ENCODE peak calls at places on chromosomes 13 and 19, in seven cellular contexts. G is HepG2, B is H1, N is GM12878, Z is SK-N-SH, Q is Panc1, F is K562. Y is an unnamed sample.
A peak's percentile ranks its signal among the peaks of the same experiment; 100 is the strongest.

GRCh38 chr13:28423010-28423409 is 71.9 kb downstream of the FLT1 start:
- DNase-seq in G (no peak), B (no peak), N (peak; percentile 74), Z (no peak), Q (no peak), F (no peak), Y (no peak)

GRCh38 chr19:16066611-16067104 is 9.6 kb upstream of the TPM4 start:
- DNase-seq in G (peak; percentile 81), B (no peak), N (no peak), Z (peak; percentile 62), Q (no peak), F (peak; percentile 72), Y (peak; percentile 80)

GRCh38 chr19:5436101-5436947 is 18.9 kb upstream of the ZNRF4 start:
- DNase-seq in G (no peak), B (peak; percentile 96), N (no peak), Z (peak; percentile 99), Q (no peak), F (peak; percentile 96), Y (no peak)

GRCh38 chr13:100395698-100396373 is 192.8 kb downstream of the GGACT start:
- DNase-seq in G (no peak), B (no peak), N (no peak), Z (no peak), Q (no peak), F (no peak), Y (no peak)

GRCh38 chr19:45322744-45323281 is at the start of gene CKM:
- DNase-seq in G (no peak), B (no peak), N (no peak), Z (no peak), Q (no peak), F (no peak), Y (no peak)

GRCh38 chr19:46727036-46727501 is 10.2 kb upstream of the PRKD2 start:
- DNase-seq in G (no peak), B (no peak), N (no peak), Z (no peak), Q (no peak), F (no peak), Y (no peak)

GRCh38 chr19:46607441-46607841 is 6.3 kb downstream of the CALM3 start:
- DNase-seq in G (no peak), B (no peak), N (no peak), Z (peak; percentile 6), Q (no peak), F (no peak), Y (no peak)

GRCh38 chr19:389246-389934 is 19.6 kb downstream of the C2CD4C start:
- DNase-seq in G (no peak), B (peak; percentile 43), N (no peak), Z (no peak), Q (no peak), F (no peak), Y (no peak)

GRCh38 chr13:96903085-96903484 is 91.2 kb downstream of the OXGR1 start:
- DNase-seq in G (no peak), B (no peak), N (no peak), Z (no peak), Q (no peak), F (no peak), Y (no peak)

GRCh38 chr13:74117207-74117705 is 16.9 kb downstream of the KLF12 start:
- DNase-seq in G (no peak), B (no peak), N (no peak), Z (no peak), Q (no peak), F (no peak), Y (no peak)

GRCh38 chr13:74111901-74112824 is 22.0 kb downstream of the KLF12 start:
- DNase-seq in G (no peak), B (no peak), N (no peak), Z (no peak), Q (no peak), F (no peak), Y (no peak)

GRCh38 chr13:74114641-74115040 is 19.6 kb downstream of the KLF12 start:
- DNase-seq in G (no peak), B (no peak), N (no peak), Z (no peak), Q (no peak), F (no peak), Y (no peak)

GRCh38 chr13:74114202-74114601 is 20.0 kb downstream of the KLF12 start:
- DNase-seq in G (no peak), B (no peak), N (no peak), Z (no peak), Q (no peak), F (no peak), Y (no peak)

DNA sequence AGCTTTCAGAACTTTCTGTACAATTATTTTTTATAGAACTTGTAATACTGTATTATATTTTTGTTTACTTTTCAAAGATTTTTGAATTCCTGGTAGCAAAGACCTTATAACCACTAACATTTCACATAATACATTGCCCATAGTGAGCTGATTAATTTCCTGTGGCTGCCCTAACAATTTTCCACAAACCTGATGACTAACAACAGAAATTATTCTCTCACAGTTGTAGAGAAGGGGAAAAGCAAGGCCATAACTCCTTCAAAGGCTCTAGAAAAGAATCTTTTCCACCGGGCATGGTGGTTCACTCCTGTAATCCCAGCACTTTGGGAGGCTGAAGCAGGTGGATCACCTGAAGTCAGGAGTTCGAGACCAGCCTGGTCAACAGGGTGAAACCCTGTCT is 19.1 kb downstream of the KLF12 start:
- DNase-seq in G (no peak), B (no peak), N (no peak), Z (no peak), Q (no peak), F (no peak), Y (no peak)
- TF ChIP-seq SIN3A in G (no peak), B (no peak), N (no peak), Z (no peak), Q (no peak), F (no peak), Y (no peak)

GRCh38 chr13:109785141-109785891 is 1.1 kb downstream of the IRS2 start:
- DNase-seq in G (no peak), B (peak; percentile 66), N (no peak), Z (peak; percentile 47), Q (no peak), F (no peak), Y (no peak)
- TF ChIP-seq SIN3A in G (no peak), B (peak; percentile 31), N (no peak), Z (no peak), Q (no peak), F (no peak), Y (no peak)

DNA sequence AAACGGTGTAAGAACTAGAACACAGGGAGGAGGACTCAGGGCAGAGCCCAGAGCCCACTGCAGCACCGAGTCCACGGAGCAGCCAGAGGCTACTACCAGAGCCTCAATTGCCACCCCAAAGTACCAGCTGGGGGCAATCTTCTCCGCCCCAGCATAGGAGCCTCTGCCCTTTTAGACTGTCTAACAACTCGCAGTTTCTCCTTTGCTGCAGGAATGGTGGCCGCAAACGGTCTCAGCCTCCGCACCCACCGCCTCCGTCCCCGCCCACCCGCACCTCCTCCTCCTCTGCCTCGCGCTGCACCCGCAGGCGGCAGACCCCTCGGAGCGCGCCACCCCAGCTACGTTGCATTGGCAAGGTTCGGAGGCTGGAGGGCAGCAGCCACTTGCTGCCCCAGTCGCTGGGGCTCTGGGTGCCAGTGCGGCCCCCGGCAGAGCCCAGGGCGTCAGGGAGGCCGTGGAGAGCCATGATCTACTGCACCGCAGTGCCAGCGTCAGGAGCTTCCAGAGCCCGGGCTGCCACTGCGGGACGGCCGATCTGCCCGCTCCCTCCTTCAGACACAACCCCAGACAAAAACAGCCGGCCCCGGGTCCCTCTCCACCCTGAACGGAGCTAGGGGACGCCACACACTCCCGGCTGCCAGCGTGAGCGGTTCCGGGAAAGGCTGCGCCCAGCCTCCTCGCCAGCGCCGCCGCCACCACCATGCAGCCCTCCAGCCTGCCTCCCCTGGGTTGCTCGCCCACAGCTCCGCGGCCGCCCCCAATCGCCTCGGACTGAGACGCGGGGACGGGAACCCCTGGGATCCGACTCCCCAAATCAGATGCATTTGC is 1.8 kb downstream of the FGF14 start:
- DNase-seq in G (no peak), B (peak; percentile 72), N (no peak), Z (peak; percentile 78), Q (no peak), F (no peak), Y (no peak)
- TF ChIP-seq SIN3A in G (no peak), B (no peak), N (no peak), Z (no peak), Q (no peak), F (no peak), Y (no peak)

GRCh38 chr13:38905861-38906260 is 84.8 kb downstream of the STOML3 start:
- DNase-seq in G (no peak), B (no peak), N (no peak), Z (no peak), Q (no peak), F (no peak), Y (no peak)
- TF ChIP-seq SIN3A in G (no peak), B (no peak), N (no peak), Z (no peak), Q (no peak), F (no peak), Y (no peak)

DNA sequence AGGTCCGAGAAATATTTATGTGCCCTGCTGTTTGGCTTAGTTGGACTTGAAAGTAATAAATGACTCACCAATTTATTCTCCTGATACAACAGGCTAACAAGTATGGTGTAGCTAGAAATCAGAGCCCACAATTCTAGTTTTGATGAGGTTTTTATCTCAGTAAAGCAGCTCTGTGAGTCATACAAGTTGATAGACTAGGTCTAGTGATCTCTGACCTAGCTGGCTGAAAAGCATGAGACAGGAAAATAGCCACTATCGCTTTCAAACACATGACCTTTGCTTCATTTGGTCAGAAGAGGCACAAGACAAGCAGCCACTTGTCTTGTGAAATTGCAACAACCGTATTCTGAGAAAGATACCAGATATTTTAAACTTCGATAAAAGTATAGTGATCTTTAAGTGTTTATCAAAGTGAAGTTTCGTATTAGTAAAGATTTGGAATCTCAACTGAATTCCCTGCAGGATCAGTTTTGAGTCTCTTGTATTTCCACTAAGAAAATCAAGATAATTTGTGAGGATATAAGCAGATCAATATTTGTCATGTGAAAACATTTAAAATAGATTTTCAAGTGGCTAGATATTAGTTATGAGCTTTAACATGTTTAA is 126.7 kb downstream of the MAB21L1 start:
- DNase-seq in G (peak; percentile 92), B (no peak), N (peak; percentile 52), Z (no peak), Q (no peak), F (no peak), Y (peak; percentile 39)
- TF ChIP-seq SIN3A in G (no peak), B (no peak), N (no peak), Z (no peak), Q (no peak), F (no peak), Y (no peak)

Y was measured in HCT116.